ENCODE peak calls at places on chromosomes 5 and 9, in five cellular contexts. C is astrocyte of the spinal cord, H is H1, I is PC-3, S is heart right ventricle. F is an unnamed sample.

GRCh38 chr5:130289132-130290088 is 385.1 kb downstream of the CHSY3 start:
- DNase-seq in C (peak; percentile 36), I (peak; percentile 80), H (no peak), S (no peak), F (peak; percentile 44)

GRCh38 chr5:120367896-120368634 is 96.0 kb upstream of the PRR16 start:
- DNase-seq in S (no peak), H (no peak), I (no peak), C (no peak), F (no peak)

GRCh38 chr9:95815153-95815552 is 60.3 kb upstream of the ERCC6L2 start:
- DNase-seq in C (peak; percentile 47), I (peak; percentile 56), H (no peak), S (no peak), F (peak; percentile 85)

GRCh38 chr5:25181249-25181648 is 536.5 kb upstream of the CDH10 start:
- DNase-seq in I (no peak), C (no peak), H (no peak), S (no peak), F (no peak)

GRCh38 chr9:91245432-91246313 is 116.0 kb downstream of the AUH start:
- DNase-seq in C (peak; percentile 62), S (no peak), I (peak; percentile 69), H (no peak), F (peak; percentile 47)

GRCh38 chr5:32932231-32932935 is 221.3 kb downstream of the NPR3 start:
- DNase-seq in I (no peak), H (no peak), C (no peak), S (no peak), F (peak; percentile 19)

GRCh38 chr5:943874-944620 is 51.4 kb downstream of the TRIP13 start:
- DNase-seq in S (no peak), I (no peak), H (no peak), C (no peak), F (no peak)

GRCh38 chr5:149299451-149300054 is 27.9 kb downstream of the AFAP1L1 start:
- DNase-seq in C (no peak), I (no peak), H (no peak), S (no peak), F (no peak)

GRCh38 chr9:93295031-93295430 is 111.1 kb downstream of the WNK2 start:
- DNase-seq in I (no peak), S (peak; percentile 34), H (no peak), C (no peak), F (no peak)

GRCh38 chr5:132239776-132240175 is 12.1 kb upstream of the P4HA2 start:
- DNase-seq in H (no peak), I (no peak), C (no peak), S (peak; percentile 2), F (no peak)

GRCh38 chr5:171951218-171951617 is 55.2 kb downstream of the FBXW11 start:
- DNase-seq in C (no peak), H (no peak), I (no peak), S (no peak), F (no peak)

GRCh38 chr9:113548221-113549041 is 84.9 kb downstream of the RGS3 start:
- DNase-seq in S (peak; percentile 79), H (no peak), I (no peak), C (peak; percentile 25), F (peak; percentile 82)

GRCh38 chr9:93452710-93453046 is 703 bp downstream of the FAM120AOS start:
- DNase-seq in S (no peak), H (no peak), C (no peak), I (peak; percentile 6), F (no peak)

GRCh38 chr9:6450641-6451375 is 37.8 kb downstream of the UHRF2 start:
- DNase-seq in I (no peak), S (no peak), H (no peak), C (no peak), F (peak; percentile 54)

GRCh38 chr5:94314507-94315170 is 303.8 kb downstream of the KIAA0825 start:
- DNase-seq in S (no peak), C (no peak), H (no peak), I (no peak), F (no peak)

GRCh38 chr9:130770679-130771442 is 64.2 kb upstream of the ABL1 start:
- DNase-seq in I (peak; percentile 72), C (peak; percentile 81), S (no peak), H (no peak), F (peak; percentile 87)

GRCh38 chr5:95317687-95318086 is 32.8 kb upstream of the MCTP1 start:
- DNase-seq in S (no peak), I (no peak), C (no peak), H (no peak), F (no peak)

GRCh38 chr5:68405026-68405684 is 189.6 kb downstream of the PIK3R1 start:
- DNase-seq in S (no peak), C (no peak), I (peak; percentile 4), H (no peak), F (no peak)

GRCh38 chr9:30065888-30066287 is 2318.6 kb upstream of the ACO1 start:
- DNase-seq in H (no peak), I (peak; percentile 15), C (no peak), S (no peak), F (peak; percentile 0)
- TF ChIP-seq CTCF in H (no peak), I (peak; percentile 69), C (no peak), S (no peak), F (peak; percentile 24)

DNA sequence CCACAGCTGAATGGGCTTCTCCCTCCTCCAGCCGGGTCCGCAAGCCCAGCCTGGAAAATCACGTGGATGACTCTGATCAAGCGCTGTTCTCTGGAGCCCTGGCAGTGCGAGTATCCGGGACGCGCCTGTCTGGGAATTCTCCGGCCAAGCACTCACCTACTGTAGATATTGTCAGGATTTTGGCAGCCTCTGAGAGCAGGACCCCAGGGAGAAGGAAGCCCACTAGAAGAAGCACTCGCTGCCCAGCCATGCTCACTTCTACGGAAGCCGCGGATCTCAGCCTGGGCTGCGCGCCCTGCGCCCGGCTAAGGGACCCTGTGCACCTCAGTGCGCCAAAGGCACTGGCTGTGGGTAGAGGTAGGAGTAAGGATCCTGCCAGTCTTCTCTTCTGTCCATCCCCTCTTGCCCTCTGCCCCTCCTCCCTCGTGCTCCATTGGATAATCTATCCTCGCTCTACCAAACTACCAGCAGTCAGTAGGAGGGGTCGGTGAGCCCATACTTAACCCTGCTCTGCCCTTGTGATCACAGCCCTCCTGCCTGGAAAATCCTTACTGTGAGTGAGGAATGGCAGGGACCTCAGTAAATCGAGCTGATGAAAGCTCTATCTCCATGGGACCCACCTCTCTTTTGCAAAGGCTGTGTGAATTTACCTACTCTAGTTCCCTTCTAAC is at the start of gene UGT3A2:
- DNase-seq in I (no peak), S (no peak), C (no peak), H (peak; percentile 86), F (no peak)
- H3K4me3 ChIP-seq in I (no peak within 1 kb of the TSS), S (no peak within 1 kb of the TSS), C (no peak within 1 kb of the TSS), H (peak within 1 kb of the TSS; percentile 75), F (no peak within 1 kb of the TSS)

DNA sequence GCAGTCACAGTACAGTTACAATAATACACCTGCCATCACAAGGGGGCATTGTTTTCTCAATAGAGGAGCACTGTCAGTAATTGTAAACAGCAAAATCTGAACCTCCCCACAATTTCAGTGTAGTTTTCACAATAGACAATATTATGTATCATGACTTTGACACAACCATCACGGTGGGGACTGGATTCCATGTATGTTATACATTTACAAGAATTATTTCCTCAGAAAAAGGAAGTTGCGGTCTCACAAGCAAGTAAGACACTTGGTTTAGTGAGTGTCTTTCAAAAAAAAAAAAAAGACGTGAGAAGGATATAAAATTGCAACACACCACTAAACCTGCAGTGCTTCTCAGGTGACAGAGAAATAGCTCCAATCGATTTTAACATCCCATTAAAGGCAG is 586.2 kb downstream of the PTPRD start:
- DNase-seq in H (no peak), S (no peak), I (no peak), C (no peak), F (no peak)
- TF ChIP-seq CTCF in H (no peak), S (no peak), I (no peak), C (no peak), F (no peak)

GRCh38 chr5:31193591-31194457 is at the start of gene CDH6:
- DNase-seq in C (peak; percentile 81), H (peak; percentile 81), I (peak; percentile 33), S (peak; percentile 4), F (peak; percentile 43)
- H3K4me3 ChIP-seq in C (peak within 1 kb of the TSS; percentile 89), H (peak within 1 kb of the TSS; percentile 68), I (peak within 1 kb of the TSS; percentile 72), S (peak within 1 kb of the TSS; percentile 60), F (peak within 1 kb of the TSS; percentile 60)

GRCh38 chr5:77486344-77486962 is 5.7 kb downstream of the WDR41 start:
- DNase-seq in I (no peak), H (no peak), S (no peak), C (no peak), F (no peak)

GRCh38 chr5:77492653-77493000 is 511 bp upstream of the WDR41 start:
- DNase-seq in S (no peak), I (no peak), C (no peak), H (no peak), F (no peak)

GRCh38 chr5:77494935-77495334 is 2.8 kb upstream of the WDR41 start:
- DNase-seq in S (no peak), I (no peak), H (no peak), C (no peak), F (no peak)

GRCh38 chr5:77491783-77492652 is at the start of gene WDR41:
- DNase-seq in H (peak; percentile 61), S (peak; percentile 95), I (peak; percentile 77), C (peak; percentile 96), F (peak; percentile 97)
- TF ChIP-seq CTCF in H (peak; percentile 85), S (peak; percentile 92), I (peak; percentile 74), C (peak; percentile 86), F (peak; percentile 76)

DNA sequence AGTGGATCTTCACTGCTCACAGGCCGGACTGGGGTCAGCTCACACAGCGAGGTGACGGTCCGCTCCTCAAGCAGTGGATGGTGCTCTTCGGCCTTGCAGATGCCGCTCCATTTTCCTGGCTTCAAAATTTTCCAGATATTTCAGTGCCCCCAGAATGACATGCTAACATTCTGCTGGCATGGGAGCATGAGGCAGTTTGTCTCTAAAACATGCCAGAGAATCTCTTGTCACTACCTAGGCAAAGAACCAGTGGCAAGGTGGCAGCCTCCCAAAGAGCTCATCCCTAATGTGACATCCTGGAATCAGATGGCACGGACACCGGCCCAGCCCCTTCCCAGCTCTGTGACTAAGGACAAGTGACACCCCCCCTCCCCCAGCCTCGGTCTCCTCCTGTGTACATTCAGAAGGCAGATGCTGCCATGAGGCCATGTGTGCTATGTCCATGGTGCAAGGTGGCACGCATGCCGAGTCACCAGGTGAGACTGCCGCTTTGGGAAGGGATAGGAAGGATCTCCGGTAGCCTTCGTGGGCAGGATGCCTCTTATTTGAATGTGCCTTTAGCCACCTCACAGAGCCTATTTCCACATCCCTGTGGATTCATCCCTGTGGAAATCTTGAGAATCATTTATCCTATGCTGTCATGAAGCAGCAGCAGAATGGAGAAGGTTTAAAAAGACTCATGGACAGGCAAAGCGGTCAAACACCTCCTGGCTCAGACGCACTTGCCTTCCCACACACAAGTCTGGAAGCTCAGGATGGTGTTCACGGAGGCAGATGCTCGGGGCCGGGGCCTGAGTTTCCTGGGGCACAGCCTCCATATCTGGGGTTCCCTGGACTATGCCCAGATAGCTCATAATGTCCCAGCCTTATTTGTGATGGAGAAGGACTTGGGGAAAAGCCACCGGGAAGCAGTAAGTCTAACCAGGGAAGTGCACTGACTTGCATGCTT is 2.9 kb downstream of the S1PR3 start:
- DNase-seq in I (no peak), H (no peak), C (no peak), S (no peak), F (peak; percentile 45)
- H3K4me3 ChIP-seq in I (no peak overlapping the region), H (no peak overlapping the region), C (peak overlapping the region; percentile 65), S (peak overlapping the region; percentile 81), F (peak overlapping the region; percentile 88)

F was measured in choroid plexus epithelial cell.